ENCODE peak calls at places on chromosomes 3 and 15, in nine cellular contexts. One of them, this sample, is unnamed.

GRCh38 chr3:139835830-139836655 is 98.9 kb upstream of the CLSTN2 start:
- DNase-seq in foreskin fibroblast: no peak
- DNase-seq in upper lobe of right lung: no peak
- DNase-seq in left cardiac atrium: no peak
- DNase-seq in globus pallidus: no peak
- DNase-seq in GM12864: no peak
- DNase-seq in ovary: no peak
- DNase-seq in NCI-H524: peak
- DNase-seq in endothelial cell: no peak
- DNase-seq in this sample: no peak

GRCh38 chr3:180827171-180827570 is 85.3 kb upstream of the FXR1 start:
- DNase-seq in foreskin fibroblast: no peak
- DNase-seq in upper lobe of right lung: no peak
- DNase-seq in left cardiac atrium: no peak
- DNase-seq in globus pallidus: peak
- DNase-seq in GM12864: no peak
- DNase-seq in ovary: no peak
- DNase-seq in NCI-H524: no peak
- DNase-seq in endothelial cell: no peak
- DNase-seq in this sample: no peak

GRCh38 chr3:123568034-123568433 is 16.8 kb downstream of the HACD2 start:
- DNase-seq in foreskin fibroblast: no peak
- DNase-seq in upper lobe of right lung: no peak
- DNase-seq in left cardiac atrium: no peak
- DNase-seq in globus pallidus: peak
- DNase-seq in GM12864: no peak
- DNase-seq in ovary: no peak
- DNase-seq in NCI-H524: no peak
- DNase-seq in endothelial cell: no peak
- DNase-seq in this sample: no peak

GRCh38 chr3:18424862-18425640 is at the start of gene SATB1:
- DNase-seq in foreskin fibroblast: peak
- DNase-seq in upper lobe of right lung: peak
- DNase-seq in left cardiac atrium: peak
- DNase-seq in globus pallidus: peak
- DNase-seq in GM12864: no peak
- DNase-seq in ovary: peak
- DNase-seq in NCI-H524: peak
- DNase-seq in endothelial cell: peak
- DNase-seq in this sample: no peak

GRCh38 chr3:37262816-37263393 is 88.5 kb upstream of the LRRFIP2 start:
- DNase-seq in foreskin fibroblast: peak
- DNase-seq in upper lobe of right lung: no peak
- DNase-seq in left cardiac atrium: no peak
- DNase-seq in globus pallidus: no peak
- DNase-seq in GM12864: no peak
- DNase-seq in ovary: no peak
- DNase-seq in NCI-H524: no peak
- DNase-seq in endothelial cell: no peak
- DNase-seq in this sample: no peak

GRCh38 chr3:171407746-171408145 is 52.5 kb downstream of the TNIK start:
- DNase-seq in foreskin fibroblast: peak
- DNase-seq in upper lobe of right lung: no peak
- DNase-seq in left cardiac atrium: no peak
- DNase-seq in globus pallidus: no peak
- DNase-seq in GM12864: no peak
- DNase-seq in ovary: no peak
- DNase-seq in NCI-H524: no peak
- DNase-seq in endothelial cell: no peak
- DNase-seq in this sample: no peak

GRCh38 chr3:188262913-188263683 is 109.1 kb downstream of the LPP start:
- DNase-seq in foreskin fibroblast: peak
- DNase-seq in upper lobe of right lung: no peak
- DNase-seq in left cardiac atrium: no peak
- DNase-seq in globus pallidus: peak
- DNase-seq in GM12864: no peak
- DNase-seq in ovary: no peak
- DNase-seq in NCI-H524: no peak
- DNase-seq in endothelial cell: no peak
- DNase-seq in this sample: no peak

GRCh38 chr15:67105065-67105951 is 39.9 kb downstream of the SMAD3 start:
- DNase-seq in foreskin fibroblast: peak
- DNase-seq in upper lobe of right lung: no peak
- DNase-seq in left cardiac atrium: peak
- DNase-seq in globus pallidus: no peak
- DNase-seq in GM12864: no peak
- DNase-seq in ovary: peak
- DNase-seq in NCI-H524: no peak
- DNase-seq in endothelial cell: no peak
- DNase-seq in this sample: no peak

GRCh38 chr3:140432176-140432753 is 245.6 kb upstream of the TRIM42 start:
- DNase-seq in foreskin fibroblast: no peak
- DNase-seq in upper lobe of right lung: no peak
- DNase-seq in left cardiac atrium: no peak
- DNase-seq in globus pallidus: no peak
- DNase-seq in GM12864: no peak
- DNase-seq in ovary: peak
- DNase-seq in NCI-H524: peak
- DNase-seq in endothelial cell: no peak
- DNase-seq in this sample: no peak

This sample was measured in SIG-M5.